ENCODE peak calls at places on chromosomes 5 and 9, in seven cellular contexts. Z is mesenchymal stem cell, S is neuronal stem cell, I is IMR-90, C is H1, T is trophoblast cell, E is mesendoderm. J is an unnamed sample.

GRCh38 chr9:81313877-81314276 is 375.5 kb downstream of the TLE1 start:
- DNase-seq in Z (no peak), S (no peak), I (no peak), C (no peak), T (no peak), E (no peak), J (no peak)

GRCh38 chr9:124659099-124659659 is 111.9 kb downstream of the NR6A1 start:
- DNase-seq in Z (peak; percentile 99), S (peak; percentile 80), I (peak; percentile 97), C (no peak), T (peak; percentile 99), E (peak; percentile 90), J (peak; percentile 61)

GRCh38 chr9:101508203-101508602 is 25.4 kb upstream of the RNF20 start:
- DNase-seq in Z (no peak), S (no peak), I (peak; percentile 51), C (no peak), T (peak; percentile 13), E (no peak), J (no peak)

GRCh38 chr5:74141053-74141452 is 499.5 kb downstream of the ENC1 start:
- DNase-seq in Z (no peak), S (no peak), I (peak; percentile 79), C (no peak), T (no peak), E (no peak), J (no peak)

GRCh38 chr5:10556331-10556807 is 7.5 kb upstream of the ANKRD33B start:
- DNase-seq in Z (peak; percentile 84), S (no peak), I (peak; percentile 78), C (no peak), T (peak; percentile 44), E (peak; percentile 85), J (no peak)

GRCh38 chr9:21967169-21967568 is 27.0 kb downstream of the CDKN2A start:
- DNase-seq in Z (no peak), S (no peak), I (no peak), C (no peak), T (no peak), E (peak; percentile 51), J (peak; percentile 50)

GRCh38 chr5:93385665-93386064 is 195.4 kb downstream of the NR2F1-AS1 start:
- DNase-seq in Z (no peak), S (no peak), I (peak; percentile 66), C (no peak), T (no peak), E (no peak), J (no peak)

GRCh38 chr5:141734501-141735231 is 52.6 kb upstream of the ARAP3 start:
- DNase-seq in Z (peak; percentile 65), S (peak; percentile 72), I (peak; percentile 61), C (peak; percentile 87), T (peak; percentile 84), E (peak; percentile 86), J (peak; percentile 79)

GRCh38 chr5:74977475-74977874 is 74.9 kb downstream of the GCNT4 start:
- DNase-seq in Z (no peak), S (no peak), I (no peak), C (no peak), T (no peak), E (no peak), J (no peak)

GRCh38 chr9:14104501-14104900 is 209.4 kb downstream of the NFIB start:
- DNase-seq in Z (no peak), S (no peak), I (no peak), C (no peak), T (no peak), E (no peak), J (no peak)

GRCh38 chr9:14111670-14112069 is 202.3 kb downstream of the NFIB start:
- DNase-seq in Z (no peak), S (no peak), I (peak; percentile 3), C (no peak), T (no peak), E (no peak), J (no peak)

GRCh38 chr9:14107495-14107894 is 206.4 kb downstream of the NFIB start:
- DNase-seq in Z (no peak), S (no peak), I (no peak), C (no peak), T (no peak), E (no peak), J (no peak)

GRCh38 chr9:14106699-14107098 is 207.2 kb downstream of the NFIB start:
- DNase-seq in Z (no peak), S (no peak), I (no peak), C (no peak), T (no peak), E (no peak), J (no peak)

GRCh38 chr9:14107977-14108376 is 206.0 kb downstream of the NFIB start:
- DNase-seq in Z (no peak), S (no peak), I (no peak), C (no peak), T (peak; percentile 11), E (peak; percentile 73), J (no peak)
- H4K8ac ChIP-seq in Z (no peak overlapping the region), S (no peak overlapping the region), I (no peak overlapping the region), C (no peak overlapping the region), T (no peak overlapping the region), E (no peak overlapping the region), J (no peak overlapping the region)

GRCh38 chr5:44364097-44364496 is 25.1 kb downstream of the FGF10 start:
- DNase-seq in Z (no peak), S (no peak), I (no peak), C (no peak), T (no peak), E (no peak), J (no peak)
- H4K8ac ChIP-seq in Z (no peak overlapping the region), S (no peak overlapping the region), I (no peak overlapping the region), C (no peak overlapping the region), T (no peak overlapping the region), E (no peak overlapping the region), J (no peak overlapping the region)

DNA sequence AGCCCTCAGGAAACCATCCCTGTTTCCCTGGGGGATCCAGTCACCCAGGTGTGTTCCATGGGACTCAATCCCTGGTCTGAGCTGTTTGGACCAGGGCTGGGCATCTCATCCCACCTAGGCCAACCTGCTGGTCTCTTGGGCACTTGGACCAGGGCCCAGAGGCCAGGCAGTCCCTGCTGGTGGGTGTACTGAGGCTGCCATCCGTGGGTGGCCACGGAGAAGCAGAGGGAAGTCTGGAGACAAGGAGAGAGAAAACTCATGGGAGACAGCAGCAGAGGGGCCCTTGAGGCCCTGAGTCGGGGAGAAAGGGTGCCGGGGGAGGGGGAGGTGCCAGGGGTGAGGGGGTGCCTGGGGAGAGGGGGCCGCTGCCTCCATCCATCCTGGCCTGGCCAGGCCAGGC is 247.8 kb downstream of the PBX3 start:
- DNase-seq in Z (no peak), S (no peak), I (no peak), C (no peak), T (no peak), E (no peak), J (no peak)
- H4K8ac ChIP-seq in Z (no peak overlapping the region), S (no peak overlapping the region), I (no peak overlapping the region), C (no peak overlapping the region), T (no peak overlapping the region), E (no peak overlapping the region), J (no peak overlapping the region)

DNA sequence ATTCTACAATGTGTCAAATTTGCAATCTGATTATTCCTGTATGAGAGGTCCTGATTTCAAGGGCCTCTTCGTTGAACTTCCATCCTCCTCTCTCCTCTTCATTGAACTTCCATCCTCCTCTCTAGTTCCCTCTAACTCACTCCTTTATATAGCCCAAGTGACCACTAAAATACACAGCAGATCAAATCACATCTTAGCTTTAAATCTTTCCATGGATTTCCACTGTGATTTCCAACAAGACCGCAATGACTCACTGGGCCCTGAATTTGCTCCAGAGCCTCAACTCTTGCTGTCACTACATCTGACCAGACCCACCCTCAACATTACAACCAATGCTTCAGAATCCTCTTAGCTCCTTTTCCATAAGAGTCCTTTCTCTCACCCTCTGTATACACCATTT is 59.1 kb upstream of the TMEM252 start:
- DNase-seq in Z (no peak), S (no peak), I (no peak), C (no peak), T (no peak), E (no peak), J (no peak)
- H4K8ac ChIP-seq in Z (no peak overlapping the region), S (no peak overlapping the region), I (no peak overlapping the region), C (no peak overlapping the region), T (no peak overlapping the region), E (no peak overlapping the region), J (no peak overlapping the region)

J was measured in H9.